ENCODE peak calls at places on chromosomes 6 and 20, in five cellular contexts. Z, P, I, R and B are unnamed samples.

GRCh38 chr6:41097467-41098090 is 24.8 kb downstream of the NFYA start:
- DNase-seq in Z (no peak), P (peak; percentile 87), I (peak; percentile 91), R (no peak), B (no peak)

GRCh38 chr6:53629862-53630532 is 35.6 kb downstream of the KLHL31 start:
- DNase-seq in I (no peak), Z (no peak), P (no peak), R (no peak), B (no peak)

GRCh38 chr6:106820412-106820852 is 154.1 kb downstream of the CD24 start:
- DNase-seq in P (peak; percentile 86), I (no peak), Z (no peak), R (no peak), B (no peak)

GRCh38 chr20:13255356-13255755 is 34.3 kb downstream of the ISM1 start:
- DNase-seq in P (no peak), Z (no peak), R (no peak), I (no peak), B (no peak)

GRCh38 chr6:87755697-87756671 is 54.0 kb upstream of the AKIRIN2 start:
- DNase-seq in I (no peak), Z (no peak), P (peak; percentile 87), R (no peak), B (no peak)

GRCh38 chr6:18101873-18102272 is 20.6 kb downstream of the NHLRC1 start:
- DNase-seq in P (no peak), R (no peak), I (no peak), Z (no peak), B (no peak)

GRCh38 chr20:46021361-46022359 is 7.4 kb upstream of the SLC12A5 start:
- DNase-seq in R (no peak), Z (peak; percentile 82), I (no peak), P (no peak), B (no peak)

GRCh38 chr6:36753671-36754485 is 56.3 kb downstream of the RAB44 start:
- DNase-seq in Z (no peak), I (no peak), P (no peak), R (no peak), B (no peak)

GRCh38 chr6:1131285-1132079 is 180.4 kb upstream of the FOXQ1 start:
- DNase-seq in R (peak; percentile 38), P (peak; percentile 62), Z (no peak), I (peak; percentile 97), B (no peak)

GRCh38 chr20:58597021-58597940 is 53.8 kb upstream of the STX16 start:
- DNase-seq in P (peak; percentile 33), R (peak; percentile 47), I (no peak), Z (no peak), B (no peak)

GRCh38 chr6:116662186-116662585 is 6.4 kb downstream of the ZUP1 start:
- DNase-seq in P (no peak), Z (no peak), I (no peak), R (no peak), B (no peak)

GRCh38 chr6:113182370-113183141 is 674.6 kb upstream of the MARCKS start:
- DNase-seq in Z (no peak), P (peak; percentile 89), I (peak; percentile 75), R (no peak), B (no peak)

GRCh38 chr6:169038691-169039090 is 215.0 kb downstream of the THBS2 start:
- DNase-seq in R (no peak), P (peak; percentile 76), Z (no peak), I (no peak), B (no peak)

GRCh38 chr20:1566701-1567100 is 9.2 kb upstream of the SIRPD start:
- DNase-seq in P (peak; percentile 7), R (no peak), Z (no peak), I (peak; percentile 38), B (no peak)

DNA sequence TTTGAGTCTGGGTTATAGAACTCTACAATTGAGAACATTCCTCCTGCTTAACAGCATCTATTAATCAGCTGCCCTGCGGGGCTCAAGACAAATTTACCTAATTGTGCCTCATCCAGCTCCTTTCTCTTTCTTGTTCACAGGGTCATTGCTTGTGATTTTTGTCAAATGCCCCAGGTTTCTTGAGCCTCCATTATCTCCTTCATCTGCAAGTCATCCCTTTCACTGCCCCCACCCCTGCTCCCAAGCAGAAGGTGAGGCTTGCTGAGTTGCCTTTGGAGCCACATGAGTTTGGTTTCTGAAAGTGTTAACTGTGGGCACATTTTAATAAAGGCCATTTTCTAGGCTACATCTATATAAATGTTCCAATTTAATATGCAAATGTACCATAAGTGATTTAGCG is 55.9 kb downstream of the VSTM2L start:
- DNase-seq in P (no peak), I (no peak), Z (no peak), R (no peak), B (no peak)
- TF ChIP-seq CTCF in P (no peak), I (no peak), Z (no peak), R (no peak), B (no peak)

GRCh38 chr6:39088331-39088730 is 26.7 kb downstream of the SAYSD1 start:
- DNase-seq in I (peak; percentile 11), R (peak; percentile 55), P (peak; percentile 54), Z (no peak), B (no peak)
- TF ChIP-seq CTCF in I (peak; percentile 38), R (peak; percentile 50), P (peak; percentile 87), Z (peak; percentile 36), B (peak; percentile 72)

DNA sequence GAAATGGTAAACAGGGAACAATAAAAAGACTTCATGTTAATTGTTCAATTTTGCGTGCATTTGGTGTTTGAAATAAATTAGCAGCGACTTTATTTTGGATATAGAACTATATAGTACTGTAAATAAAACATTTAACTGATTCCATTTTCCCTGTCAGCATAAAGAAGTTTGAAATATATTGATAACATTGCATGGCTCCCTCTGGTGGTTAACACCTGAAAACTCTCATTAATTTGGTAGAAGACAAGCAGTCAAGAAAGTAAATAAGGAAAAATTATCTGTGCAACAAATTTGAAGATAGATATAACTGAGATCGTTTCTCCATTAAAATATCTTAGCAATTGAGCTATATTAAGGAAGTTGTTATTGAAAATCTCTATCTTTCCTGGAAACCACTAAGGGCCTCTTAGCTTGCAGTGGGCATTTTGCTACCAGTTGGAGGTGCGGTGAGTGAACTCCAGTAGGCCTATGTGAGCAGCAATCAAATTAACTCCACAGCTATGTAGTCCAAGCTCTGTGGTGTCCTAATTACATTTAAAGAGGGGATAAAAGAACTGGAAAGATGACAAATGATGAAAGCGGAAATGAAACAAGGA is 435.7 kb upstream of the FKBP1C start:
- DNase-seq in P (no peak), I (no peak), Z (no peak), R (no peak), B (no peak)
- TF ChIP-seq CTCF in P (no peak), I (peak; percentile 47), Z (no peak), R (peak; percentile 45), B (peak; percentile 83)

GRCh38 chr20:7358670-7359069 is 581.6 kb downstream of the HAO1 start:
- DNase-seq in R (no peak), Z (no peak), P (no peak), I (no peak), B (no peak)
- TF ChIP-seq CTCF in R (no peak), Z (no peak), P (no peak), I (no peak), B (no peak)

DNA sequence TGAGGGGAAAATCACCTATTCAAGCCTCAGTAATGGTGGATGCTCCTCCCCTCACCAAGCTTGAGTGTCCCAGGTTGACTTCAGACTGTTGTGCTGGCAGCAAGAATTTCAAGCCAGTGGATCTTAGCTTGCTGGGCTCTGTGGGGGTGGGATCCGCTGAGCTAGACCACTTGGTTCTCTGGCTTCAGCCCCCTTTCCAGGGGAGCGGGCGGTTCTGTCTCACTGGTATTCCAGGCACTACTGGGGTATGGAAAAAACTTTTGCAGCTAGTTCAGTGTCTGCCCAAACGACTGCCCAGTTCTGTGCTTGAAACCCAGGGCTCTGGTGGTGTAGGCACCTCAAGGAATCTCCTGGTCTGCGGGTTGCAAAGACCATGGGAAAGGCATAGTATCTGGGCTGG is 42.9 kb upstream of the UFL1 start:
- DNase-seq in R (no peak), I (no peak), P (no peak), Z (peak; percentile 51), B (no peak)
- TF ChIP-seq CTCF in R (no peak), I (no peak), P (no peak), Z (no peak), B (no peak)

DNA sequence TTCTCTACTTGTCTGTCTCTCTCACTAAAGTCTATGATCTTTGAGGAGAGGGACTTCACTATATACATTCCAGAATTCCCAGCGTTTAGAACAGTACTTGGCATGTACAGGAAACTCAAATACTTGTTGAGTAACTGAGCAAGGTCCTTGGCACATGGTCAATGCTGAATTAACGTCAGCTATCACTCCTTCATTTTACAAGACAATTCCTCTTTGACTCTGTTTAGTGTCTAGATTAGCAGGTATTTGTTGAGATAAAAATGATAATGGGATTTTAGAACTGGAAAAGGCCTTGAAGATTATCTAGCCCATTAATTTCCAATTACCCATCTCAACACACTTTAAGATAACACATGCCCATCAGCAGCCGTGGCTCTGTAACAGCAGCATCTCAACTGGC is 6.6 kb upstream of the GUCA1B start:
- DNase-seq in Z (no peak), I (no peak), R (no peak), P (no peak), B (no peak)
- TF ChIP-seq CTCF in Z (no peak), I (no peak), R (no peak), P (no peak), B (no peak)

GRCh38 chr20:54512694-54513093 is 37.3 kb downstream of the DOK5 start:
- DNase-seq in R (no peak), I (no peak), P (no peak), Z (no peak), B (no peak)

GRCh38 chr20:54510546-54511129 is 35.2 kb downstream of the DOK5 start:
- DNase-seq in I (no peak), R (peak; percentile 63), P (peak; percentile 38), Z (peak; percentile 89), B (no peak)

GRCh38 chr20:54514020-54514607 is 38.7 kb downstream of the DOK5 start:
- DNase-seq in P (no peak), Z (no peak), R (no peak), I (no peak), B (no peak)

GRCh38 chr20:54515788-54516324 is 40.5 kb downstream of the DOK5 start:
- DNase-seq in I (no peak), R (no peak), Z (no peak), P (no peak), B (no peak)
- TF ChIP-seq CTCF in I (no peak), R (no peak), Z (no peak), P (no peak), B (no peak)

DNA sequence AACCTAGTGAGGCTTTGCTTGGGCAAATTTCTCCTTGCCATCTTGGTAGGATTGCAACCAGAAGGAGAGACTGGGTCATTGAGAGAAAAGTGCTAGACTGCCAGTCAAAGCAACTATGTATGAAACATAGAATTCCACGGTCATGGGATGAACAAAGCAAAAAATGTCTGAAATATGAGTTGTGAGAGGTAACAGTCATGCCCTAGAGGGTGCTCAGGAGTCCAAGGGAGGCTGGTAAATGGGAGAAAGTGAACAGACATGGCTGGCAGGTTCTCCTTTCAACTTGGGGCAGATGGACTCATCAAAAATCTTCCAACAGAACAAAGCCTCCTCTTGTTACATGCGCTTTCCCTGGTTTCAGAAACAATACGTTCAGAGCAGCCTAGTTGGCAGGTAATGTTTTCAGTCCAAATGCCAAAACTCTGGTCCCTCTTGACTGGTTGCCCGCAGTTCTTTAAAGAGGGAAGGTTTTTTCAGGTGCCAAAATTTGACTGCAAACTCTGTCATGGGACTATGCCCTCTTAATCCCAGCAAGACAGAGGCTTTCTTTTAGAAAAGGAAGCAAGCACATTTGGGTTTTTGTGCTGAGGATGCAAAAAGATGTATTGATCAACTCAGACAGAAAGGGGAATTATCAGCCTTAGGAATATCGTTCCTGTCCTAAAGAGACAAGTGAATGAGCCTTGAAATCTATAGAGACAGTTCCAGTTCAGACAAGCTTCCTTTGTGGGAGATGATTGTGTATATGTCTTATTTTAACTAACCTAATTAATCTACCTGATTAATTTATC is 68.5 kb upstream of the SASH1 start:
- DNase-seq in R (no peak), P (no peak), Z (no peak), I (peak; percentile 42), B (no peak)
- TF ChIP-seq CTCF in R (no peak), P (no peak), Z (no peak), I (peak; percentile 36), B (peak; percentile 41)